ENCODE peak calls at places on chromosomes 13 and 19, in seven cellular contexts. R is CD4-positive, CD25-positive, alpha-beta regulatory T cell; V is G401; A is EL; I is OCI-LY7; Z is activated gamma-delta T cell; N is T-cell. Q is an unnamed sample.

GRCh38 chr19:14416743-14417214 is 2.4 kb downstream of the DDX39A start:
- DNase-seq in R (no peak), V (no peak), A (no peak), I (peak; percentile 70), Z (no peak), N (no peak), Q (peak; percentile 35)

GRCh38 chr13:30257433-30258099 is 49.8 kb downstream of the KATNAL1 start:
- DNase-seq in R (no peak), V (peak; percentile 77), A (peak; percentile 24), I (peak; percentile 54), Z (no peak), N (no peak), Q (peak; percentile 32)

GRCh38 chr19:50357178-50358100 is 8.0 kb downstream of the NAPSA start:
- DNase-seq in R (peak; percentile 91), V (peak; percentile 89), A (peak; percentile 68), I (peak; percentile 73), Z (peak; percentile 75), N (peak; percentile 89), Q (peak; percentile 83)

GRCh38 chr13:51044023-51044665 is 66.9 kb downstream of the C13orf42 start:
- DNase-seq in R (no peak), V (no peak), A (no peak), I (peak; percentile 7), Z (no peak), N (no peak), Q (no peak)

GRCh38 chr19:1626417-1627010 is 21.3 kb upstream of the UQCR11 start:
- DNase-seq in R (no peak), V (no peak), A (no peak), I (no peak), Z (no peak), N (no peak), Q (no peak)

GRCh38 chr19:58406818-58407657 is 1.4 kb upstream of the ZNF584 start:
- DNase-seq in R (no peak), V (peak; percentile 28), A (no peak), I (peak; percentile 32), Z (no peak), N (no peak), Q (no peak)

GRCh38 chr19:42175952-42176648 is 41.4 kb downstream of the DEDD2 start:
- DNase-seq in R (no peak), V (peak; percentile 72), A (peak; percentile 39), I (no peak), Z (no peak), N (no peak), Q (no peak)

GRCh38 chr19:38317104-38317612 is 1.4 kb upstream of the YIF1B start:
- DNase-seq in R (peak; percentile 28), V (no peak), A (no peak), I (no peak), Z (no peak), N (no peak), Q (no peak)

GRCh38 chr19:6811378-6811777 is 38.9 kb downstream of the VAV1 start:
- DNase-seq in R (no peak), V (no peak), A (no peak), I (no peak), Z (no peak), N (no peak), Q (no peak)

GRCh38 chr19:33403221-33403972 is 29.9 kb downstream of the CEBPG start:
- DNase-seq in R (no peak), V (no peak), A (no peak), I (no peak), Z (no peak), N (no peak), Q (peak; percentile 22)

GRCh38 chr13:27599845-27600553 is 20.3 kb downstream of the LNX2 start:
- DNase-seq in R (no peak), V (no peak), A (peak; percentile 85), I (no peak), Z (no peak), N (no peak), Q (no peak)

GRCh38 chr19:543912-544608 is at the start of gene GZMM:
- DNase-seq in R (peak; percentile 80), V (peak; percentile 27), A (no peak), I (no peak), Z (peak; percentile 82), N (peak; percentile 84), Q (no peak)

GRCh38 chr19:38248421-38248820 is 7.8 kb downstream of the PPP1R14A start:
- DNase-seq in R (no peak), V (no peak), A (no peak), I (no peak), Z (no peak), N (no peak), Q (no peak)

GRCh38 chr13:110372676-110373075 is 65.6 kb downstream of the COL4A2 start:
- DNase-seq in R (no peak), V (no peak), A (no peak), I (no peak), Z (no peak), N (no peak), Q (no peak)

GRCh38 chr13:21675095-21676007 is 4.5 kb downstream of the FGF9 start:
- DNase-seq in R (peak; percentile 41), V (peak; percentile 77), A (no peak), I (peak; percentile 69), Z (peak; percentile 26), N (peak; percentile 46), Q (peak; percentile 61)

GRCh38 chr13:111359930-111360329 is 39.5 kb downstream of the TEX29 start:
- DNase-seq in R (no peak), V (no peak), A (no peak), I (no peak), Z (no peak), N (no peak), Q (no peak)

GRCh38 chr13:70016116-70016515 is 91.5 kb upstream of the ATXN8OS start:
- DNase-seq in R (no peak), V (no peak), A (no peak), I (no peak), Z (no peak), N (no peak), Q (no peak)

GRCh38 chr13:102402292-102402691 is 444 bp upstream of the FGF14 start:
- DNase-seq in R (peak; percentile 25), V (peak; percentile 97), A (no peak), I (no peak), Z (no peak), N (peak; percentile 4), Q (peak; percentile 39)

GRCh38 chr19:6527893-6528543 is 2.8 kb upstream of the TNFSF9 start:
- DNase-seq in R (no peak), V (no peak), A (no peak), I (peak; percentile 99), Z (no peak), N (no peak), Q (no peak)

GRCh38 chr13:76992548-76993001 is 694 bp downstream of the CLN5 start:
- DNase-seq in R (no peak), V (peak; percentile 66), A (peak; percentile 30), I (peak; percentile 48), Z (no peak), N (no peak), Q (peak; percentile 34)

GRCh38 chr19:5996598-5997320 is 18.8 kb upstream of the RANBP3 start:
- DNase-seq in R (no peak), V (no peak), A (no peak), I (no peak), Z (no peak), N (no peak), Q (no peak)

GRCh38 chr13:21676611-21677021 is 5.7 kb downstream of the FGF9 start:
- DNase-seq in R (no peak), V (peak; percentile 87), A (no peak), I (peak; percentile 45), Z (no peak), N (no peak), Q (peak; percentile 54)

GRCh38 chr19:11141937-11142527 is 13.6 kb downstream of the SPC24 start:
- DNase-seq in R (no peak), V (no peak), A (no peak), I (no peak), Z (no peak), N (no peak), Q (peak; percentile 50)

GRCh38 chr19:36041831-36042230 is 9.2 kb upstream of the CLIP3 start:
- DNase-seq in R (no peak), V (no peak), A (peak; percentile 90), I (no peak), Z (no peak), N (no peak), Q (no peak)

GRCh38 chr13:64510698-64511097 is 2719.4 kb downstream of the PCDH9 start:
- DNase-seq in R (no peak), V (no peak), A (no peak), I (no peak), Z (no peak), N (no peak), Q (no peak)

GRCh38 chr19:4425531-4425930 is 23.1 kb downstream of the CHAF1A start:
- DNase-seq in R (no peak), V (no peak), A (peak; percentile 88), I (no peak), Z (no peak), N (no peak), Q (no peak)

GRCh38 chr13:88196106-88196505 is 524.9 kb downstream of the SLITRK5 start:
- DNase-seq in R (no peak), V (no peak), A (no peak), I (peak; percentile 13), Z (no peak), N (no peak), Q (no peak)

GRCh38 chr13:33728271-33729037 is 89.5 kb upstream of the RFC3 start:
- DNase-seq in R (no peak), V (peak; percentile 76), A (peak; percentile 17), I (peak; percentile 95), Z (no peak), N (no peak), Q (peak; percentile 65)

GRCh38 chr13:41274881-41275280 is 11.5 kb upstream of the MTRF1 start:
- DNase-seq in R (no peak), V (no peak), A (no peak), I (no peak), Z (no peak), N (no peak), Q (no peak)

GRCh38 chr13:31038834-31039552 is 106.5 kb downstream of the TEX26 start:
- DNase-seq in R (no peak), V (no peak), A (peak; percentile 45), I (peak; percentile 72), Z (no peak), N (no peak), Q (no peak)

GRCh38 chr19:54209058-54209747 is 8.5 kb downstream of the RPS9 start:
- DNase-seq in R (no peak), V (peak; percentile 27), A (peak; percentile 45), I (no peak), Z (no peak), N (no peak), Q (no peak)

GRCh38 chr13:113064534-113065405 is 40.8 kb upstream of the F7 start:
- DNase-seq in R (no peak), V (no peak), A (peak; percentile 53), I (no peak), Z (no peak), N (no peak), Q (peak; percentile 20)

GRCh38 chr19:43639507-43640423 is at the start of gene CADM4:
- DNase-seq in R (peak; percentile 46), V (peak; percentile 53), A (no peak), I (no peak), Z (peak; percentile 42), N (peak; percentile 60), Q (peak; percentile 50)

GRCh38 chr19:44367024-44367423 is 10.5 kb upstream of the ZNF112 start:
- DNase-seq in R (no peak), V (no peak), A (peak; percentile 16), I (no peak), Z (no peak), N (no peak), Q (peak; percentile 31)

GRCh38 chr13:114067886-114068722 is 64.3 kb downstream of the RASA3 start:
- DNase-seq in R (no peak), V (no peak), A (no peak), I (no peak), Z (no peak), N (peak; percentile 50), Q (peak; percentile 35)

GRCh38 chr13:27533155-27533643 is 82.8 kb upstream of the MTIF3 start:
- DNase-seq in R (peak; percentile 16), V (peak; percentile 83), A (peak; percentile 70), I (peak; percentile 14), Z (peak; percentile 16), N (peak; percentile 28), Q (peak; percentile 92)

GRCh38 chr19:50171752-50172151 is 8.7 kb upstream of the IZUMO2 start:
- DNase-seq in R (no peak), V (no peak), A (no peak), I (no peak), Z (no peak), N (no peak), Q (no peak)

GRCh38 chr19:9878511-9879196 is 43.5 kb downstream of the PIN1 start:
- DNase-seq in R (no peak), V (no peak), A (peak; percentile 66), I (no peak), Z (no peak), N (no peak), Q (no peak)

Q was measured in left ventricle myocardium superior.